ENCODE peak calls at places on chromosomes 5 and 9, in eight cellular contexts. D is stomach, O is breast epithelium, S is K562, B is A549, T is H1, L is upper lobe of left lung, W is tibial nerve. Y is an unnamed sample. For H3K4me1, the result is how much of the 10 kb centered on the place peaks cover.

GRCh38 chr9:69297300-69297980 is 27.6 kb upstream of the ENTREP1 start:
- DNase-seq in D (no peak), O (no peak), S (no peak), B (no peak), T (no peak), L (no peak), W (no peak), Y (no peak)

GRCh38 chr9:16363073-16363781 is 507.2 kb downstream of the BNC2 start:
- DNase-seq in D (no peak), O (no peak), S (no peak), B (no peak), T (no peak), L (no peak), W (no peak), Y (no peak)

GRCh38 chr5:171872666-171873065 is 87.0 kb downstream of the SMIM23 start:
- DNase-seq in D (no peak), O (no peak), S (no peak), B (no peak), T (no peak), L (no peak), W (no peak), Y (no peak)

GRCh38 chr5:452856-453710 is 10.1 kb downstream of the EXOC3 start:
- DNase-seq in D (no peak), O (no peak), S (no peak), B (no peak), T (no peak), L (peak), W (no peak), Y (no peak)

GRCh38 chr5:5473224-5473623 is 50.7 kb downstream of the ICE1 start:
- DNase-seq in D (no peak), O (no peak), S (no peak), B (no peak), T (no peak), L (no peak), W (no peak), Y (no peak)

GRCh38 chr9:109411818-109412352 is 86.2 kb downstream of the PTPN3 start:
- DNase-seq in D (no peak), O (no peak), S (peak), B (peak), T (no peak), L (no peak), W (no peak), Y (no peak)

GRCh38 chr9:137078701-137079400 is 1.5 kb downstream of the UAP1L1 start:
- DNase-seq in D (no peak), O (no peak), S (no peak), B (no peak), T (peak), L (no peak), W (no peak), Y (no peak)

GRCh38 chr9:121336705-121337104 is 33.3 kb downstream of the STOM start:
- DNase-seq in D (no peak), O (no peak), S (no peak), B (no peak), T (no peak), L (no peak), W (no peak), Y (no peak)

GRCh38 chr5:68320094-68320986 is 104.8 kb downstream of the PIK3R1 start:
- DNase-seq in D (peak), O (no peak), S (peak), B (peak), T (no peak), L (no peak), W (no peak), Y (no peak)

GRCh38 chr9:70588381-70588780 is 173.9 kb upstream of the KLF9 start:
- DNase-seq in D (no peak), O (no peak), S (no peak), B (no peak), T (no peak), L (no peak), W (no peak), Y (no peak)
- H3K4me1 ChIP-seq in D (under half), O (under half), S (under half), B (under half), T (under half), L (under half), W (under half), Y (under half)

GRCh38 chr5:55538621-55539020 is 3.9 kb upstream of the PLPP1 start:
- DNase-seq in D (no peak), O (no peak), S (no peak), B (no peak), T (no peak), L (no peak), W (no peak), Y (no peak)

GRCh38 chr5:55533806-55534435 is 843 bp downstream of the PLPP1 start:
- DNase-seq in D (peak), O (no peak), S (no peak), B (peak), T (no peak), L (no peak), W (no peak), Y (no peak)

GRCh38 chr5:55534436-55535198 is at the start of gene PLPP1:
- DNase-seq in D (peak), O (peak), S (peak), B (peak), T (peak), L (peak), W (peak), Y (peak)

GRCh38 chr5:55540024-55540423 is 5.3 kb upstream of the PLPP1 start:
- DNase-seq in D (no peak), O (no peak), S (no peak), B (no peak), T (no peak), L (no peak), W (no peak), Y (no peak)

DNA sequence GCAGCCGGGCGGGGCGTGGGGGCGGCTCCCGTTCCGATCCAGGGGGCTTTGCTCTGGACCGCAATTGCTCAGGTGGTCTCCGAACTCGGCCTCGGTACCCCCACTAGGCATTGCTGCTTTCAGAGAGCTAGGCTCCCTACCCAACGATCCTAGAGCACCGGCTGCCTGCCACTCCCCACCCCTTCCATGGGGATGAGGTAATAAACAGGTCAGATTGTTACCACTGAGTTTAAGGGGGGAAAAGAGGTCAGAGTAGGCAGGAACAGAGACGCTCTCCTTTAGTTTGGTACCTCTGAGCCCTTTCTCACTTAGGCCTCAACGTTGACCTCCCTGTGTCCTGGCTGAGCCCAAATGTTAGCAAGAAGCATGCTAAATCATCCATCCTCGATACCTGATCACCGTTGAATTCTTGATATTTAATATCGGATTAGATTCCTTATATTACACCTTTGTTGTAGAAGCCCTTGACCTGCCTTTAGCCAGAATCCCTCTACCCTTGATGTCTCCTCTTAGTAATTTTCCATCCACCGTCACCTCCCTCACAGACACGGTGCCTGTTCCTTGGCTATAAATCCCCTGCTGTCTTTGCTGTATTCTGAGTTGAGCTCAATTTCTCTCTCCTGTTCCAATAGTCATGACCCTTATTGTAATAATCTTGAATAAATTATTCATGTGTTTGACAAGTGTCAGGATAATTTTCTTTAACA is 588 bp upstream of the PLPP1 start:
- DNase-seq in D (no peak), O (no peak), S (no peak), B (no peak), T (no peak), L (no peak), W (no peak), Y (no peak)
- TF ChIP-seq POLR2A in D (no peak), O (peak), S (no peak), B (no peak), T (no peak), L (no peak), W (peak), Y (no peak)

GRCh38 chr5:95815143-95815729 is 7.3 kb downstream of the GLRX start:
- DNase-seq in D (no peak), O (no peak), S (no peak), B (no peak), T (no peak), L (no peak), W (no peak), Y (no peak)

GRCh38 chr5:95816341-95816740 is 6.2 kb downstream of the GLRX start:
- DNase-seq in D (no peak), O (no peak), S (no peak), B (no peak), T (no peak), L (no peak), W (no peak), Y (no peak)

GRCh38 chr5:95817430-95817829 is 5.1 kb downstream of the GLRX start:
- DNase-seq in D (no peak), O (no peak), S (no peak), B (no peak), T (no peak), L (peak), W (no peak), Y (no peak)

GRCh38 chr5:95818181-95819147 is 4.1 kb downstream of the GLRX start:
- DNase-seq in D (peak), O (no peak), S (no peak), B (no peak), T (no peak), L (peak), W (no peak), Y (no peak)

DNA sequence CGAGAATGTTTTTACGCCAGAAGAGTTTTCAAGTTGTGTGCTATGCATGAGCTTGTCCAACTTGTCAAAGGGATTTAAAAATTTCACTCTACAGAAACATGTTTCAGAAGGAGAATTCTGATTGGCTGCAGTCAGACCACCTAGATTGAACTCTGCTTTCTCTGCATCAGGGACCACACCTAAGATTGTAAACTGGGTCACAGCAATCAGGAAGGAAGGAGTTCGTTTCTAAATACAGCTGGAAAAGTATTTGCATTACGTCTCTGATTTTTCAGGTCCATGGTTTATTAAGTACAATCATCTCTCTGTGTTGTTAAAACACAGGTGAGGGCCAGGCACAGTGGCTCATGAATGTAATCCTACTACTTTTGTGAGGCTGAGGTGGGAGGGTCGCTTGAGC is 5.7 kb downstream of the GLRX start:
- DNase-seq in D (no peak), O (no peak), S (no peak), B (no peak), T (no peak), L (no peak), W (no peak), Y (no peak)
- H3K4me1 ChIP-seq in D (half or more), O (under half), S (under half), B (half or more), T (under half), L (half or more), W (under half), Y (under half)

DNA sequence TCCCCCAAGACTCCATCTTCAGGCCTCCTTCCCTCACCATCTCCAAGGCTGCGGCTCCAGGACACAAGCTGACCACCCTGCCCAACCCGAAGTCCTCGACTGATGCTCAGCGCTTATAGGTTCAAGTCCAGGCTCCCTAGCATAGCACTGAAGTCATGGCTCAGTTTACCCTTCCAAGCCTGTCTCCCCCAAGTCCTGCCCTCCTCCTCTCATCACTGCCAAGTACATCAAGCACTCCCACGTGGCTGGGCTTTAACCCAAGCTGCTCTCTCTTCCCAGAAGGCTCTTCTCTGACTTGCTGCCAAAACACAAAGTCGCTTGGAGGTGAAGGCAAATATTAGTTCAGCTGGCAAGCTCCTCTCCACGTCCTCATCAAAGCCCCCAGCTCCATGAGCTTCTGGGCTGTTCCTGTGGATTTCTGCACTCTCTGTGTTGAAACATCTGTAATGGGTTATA is 22.1 kb upstream of the MARCHF6 start:
- DNase-seq in D (peak), O (peak), S (no peak), B (no peak), T (no peak), L (peak), W (peak), Y (no peak)
- TF ChIP-seq POLR2A in D (no peak), O (no peak), S (no peak), B (no peak), T (no peak), L (no peak), W (no peak), Y (no peak)

GRCh38 chr9:125183054-125183453 is 6.5 kb downstream of the PPP6C start:
- DNase-seq in D (no peak), O (no peak), S (no peak), B (no peak), T (no peak), L (no peak), W (no peak), Y (no peak)

GRCh38 chr9:125189361-125190289 is at the start of gene PPP6C:
- DNase-seq in D (peak), O (peak), S (peak), B (peak), T (peak), L (peak), W (peak), Y (peak)

GRCh38 chr9:125183561-125183960 is 6.0 kb downstream of the PPP6C start:
- DNase-seq in D (no peak), O (no peak), S (no peak), B (no peak), T (no peak), L (no peak), W (no peak), Y (no peak)

GRCh38 chr9:125190371-125190801 is 783 bp upstream of the PPP6C start:
- DNase-seq in D (no peak), O (no peak), S (no peak), B (no peak), T (no peak), L (no peak), W (no peak), Y (no peak)

GRCh38 chr9:125189011-125189360 is 617 bp downstream of the PPP6C start:
- DNase-seq in D (peak), O (no peak), S (no peak), B (no peak), T (no peak), L (peak), W (no peak), Y (no peak)
- H3K4me1 ChIP-seq in D (under half), O (under half), S (under half), B (under half), T (under half), L (under half), W (under half), Y (half or more)

DNA sequence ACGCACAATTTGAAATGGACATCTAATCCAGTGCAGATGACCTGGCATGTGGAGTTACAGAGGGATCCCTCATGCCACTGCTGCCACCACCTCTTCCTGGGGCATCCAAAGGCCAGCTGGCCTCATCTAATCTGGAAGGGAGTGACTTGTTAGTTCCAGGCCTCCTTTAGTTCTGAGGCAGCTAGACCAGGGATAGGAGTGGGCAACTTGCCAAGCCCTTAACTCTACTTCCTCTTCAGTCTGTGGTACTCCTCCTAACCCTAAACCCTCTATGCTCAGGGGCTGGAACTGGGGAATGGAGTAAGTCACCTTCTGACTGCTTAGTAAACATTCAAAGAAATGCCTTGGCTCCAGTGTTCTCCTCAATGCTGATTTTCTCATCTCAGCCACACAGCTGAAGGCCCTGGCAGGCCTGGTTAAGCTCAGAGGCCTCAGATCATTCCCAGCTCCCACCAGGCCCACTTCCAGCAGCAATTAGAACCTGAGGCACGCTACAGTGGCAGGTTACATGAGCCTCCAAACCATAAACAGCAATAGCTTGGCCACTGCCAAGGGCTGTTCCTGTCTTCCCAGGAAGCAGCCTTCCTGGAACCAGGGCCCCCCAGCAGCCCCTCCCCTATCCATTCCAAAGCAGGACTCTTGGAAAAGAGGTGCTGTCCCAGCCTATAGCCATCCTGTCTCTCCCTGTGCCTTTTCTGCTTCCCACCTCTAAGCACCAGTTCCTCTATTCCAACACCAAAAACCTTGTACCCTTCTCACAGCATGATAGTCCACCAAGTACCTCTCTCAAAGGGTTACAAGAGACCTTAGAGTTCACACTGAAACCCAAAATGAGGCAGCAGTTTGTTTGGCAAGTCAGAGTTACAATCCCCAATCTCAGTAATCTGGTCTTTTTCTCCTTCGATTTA is 2.0 kb downstream of the EIF4EBP3 start:
- DNase-seq in D (peak), O (no peak), S (peak), B (no peak), T (peak), L (peak), W (no peak), Y (no peak)
- TF ChIP-seq POLR2A in D (no peak), O (no peak), S (peak), B (no peak), T (peak), L (no peak), W (no peak), Y (no peak)

DNA sequence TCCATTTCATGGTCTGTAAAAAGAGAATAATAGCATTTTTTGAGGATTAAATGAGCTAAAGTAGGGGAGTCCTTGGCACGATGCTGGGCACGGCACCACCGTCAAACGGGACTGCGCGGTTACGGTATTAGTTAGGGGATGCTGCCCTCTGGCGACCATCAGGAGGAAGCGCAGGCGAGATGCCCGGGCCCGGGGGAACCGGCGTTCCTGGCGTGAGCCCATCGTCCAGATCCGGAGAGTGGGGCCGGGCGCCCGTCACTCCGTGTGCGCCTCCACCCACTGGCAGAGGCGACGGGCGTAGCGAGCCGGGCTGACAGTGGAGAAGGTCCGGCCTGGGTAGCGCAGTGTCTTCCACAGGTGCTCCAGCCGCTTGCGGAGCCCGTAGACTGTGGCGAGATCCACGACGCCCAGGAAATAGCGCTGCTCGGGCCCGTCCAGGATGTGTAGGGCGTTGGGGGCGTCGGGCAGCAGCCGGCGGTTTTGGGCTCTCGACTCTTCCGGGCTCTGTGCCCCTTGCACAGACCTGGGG is 4.8 kb upstream of the ST6GALNAC4 start:
- DNase-seq in D (peak), O (peak), S (peak), B (peak), T (peak), L (peak), W (peak), Y (no peak)
- H3K4me1 ChIP-seq in D (under half), O (under half), S (under half), B (half or more), T (under half), L (under half), W (under half), Y (half or more)